ENCODE peak calls at places on chromosomes 12 and 14, in four cellular contexts. L is GM23248, B is mesothelial cell of epicardium, F is C1 segment of cervical spinal cord. E is an unnamed sample.

GRCh38 chr14:52835122-52835903 is 43.9 kb upstream of the GNPNAT1 start:
- DNase-seq in B (no peak), L (peak; percentile 93), F (no peak), E (peak; percentile 15)

GRCh38 chr14:100045687-100046344 is 19.4 kb upstream of the EVL start:
- DNase-seq in B (no peak), L (peak; percentile 22), F (no peak), E (no peak)

GRCh38 chr12:94140556-94140955 is 7.8 kb upstream of the PLXNC1 start:
- DNase-seq in L (peak; percentile 22), F (no peak), B (no peak), E (no peak)

GRCh38 chr14:68978550-68978911 is 571 bp downstream of the ACTN1 start:
- DNase-seq in B (peak; percentile 66), L (peak; percentile 73), F (no peak), E (peak; percentile 81)

GRCh38 chr14:22047105-22047504 is 373.5 kb upstream of the OR4E1 start:
- DNase-seq in B (no peak), F (peak; percentile 2), L (no peak), E (no peak)

GRCh38 chr12:64968989-64969819 is 144.8 kb downstream of the TBC1D30 start:
- DNase-seq in B (no peak), F (no peak), L (peak; percentile 55), E (no peak)

GRCh38 chr12:46217686-46218508 is 50.9 kb downstream of the SLC38A1 start:
- DNase-seq in F (no peak), L (no peak), B (no peak), E (no peak)

GRCh38 chr12:99170461-99170860 is 477.1 kb upstream of the GARIN6 start:
- DNase-seq in B (no peak), L (no peak), F (no peak), E (no peak)

GRCh38 chr14:38481939-38482678 is 226.2 kb upstream of the CLEC14A start:
- DNase-seq in F (no peak), L (peak; percentile 86), B (no peak), E (no peak)

GRCh38 chr14:89214221-89214965 is 202.6 kb downstream of the FOXN3 start:
- DNase-seq in B (no peak), L (no peak), F (no peak), E (peak; percentile 88)

GRCh38 chr14:83297361-83297760 is 1763.7 kb upstream of the SEL1L start:
- DNase-seq in L (no peak), B (no peak), F (no peak), E (no peak)

GRCh38 chr14:99174920-99175319 is 97.1 kb downstream of the BCL11B start:
- DNase-seq in L (no peak), F (no peak), B (no peak), E (no peak)

GRCh38 chr14:58488550-58488949 is 61.0 kb downstream of the KIAA0586 start:
- DNase-seq in L (peak; percentile 26), F (no peak), B (no peak), E (no peak)

GRCh38 chr12:113298861-113299545 is 35.9 kb downstream of the SLC8B1 start:
- DNase-seq in B (no peak), F (peak; percentile 21), L (peak; percentile 62), E (peak; percentile 44)

GRCh38 chr12:42326466-42327226 is 679 bp downstream of the PPHLN1 start:
- DNase-seq in F (peak; percentile 13), L (peak; percentile 73), B (no peak), E (no peak)

GRCh38 chr14:74392616-74393570 is 33.1 kb downstream of the SYNDIG1L start:
- DNase-seq in B (no peak), F (no peak), L (no peak), E (peak; percentile 53)